ENCODE peak calls at places on chromosomes 6 and 20, in four cellular contexts. C is bronchial epithelial cell, J is A673, U is fibroblast of the aortic adventitia. K is an unnamed sample.
A peak's percentile ranks its signal among the peaks of the same experiment; 100 is the strongest.

GRCh38 chr20:38229376-38230252 is 30.9 kb downstream of the KIAA1755 start:
- DNase-seq in J (no peak), U (peak; percentile 42), C (peak; percentile 19), K (peak; percentile 32)

GRCh38 chr20:21308340-21308739 is 5.2 kb downstream of the XRN2 start:
- DNase-seq in U (no peak), J (no peak), C (no peak), K (no peak)

GRCh38 chr20:62590301-62591121 is 51.8 kb upstream of the SLCO4A1 start:
- DNase-seq in J (no peak), C (peak; percentile 69), U (peak; percentile 77), K (peak; percentile 60)

GRCh38 chr6:3835055-3835731 is 14.0 kb upstream of the FAM50B start:
- DNase-seq in J (no peak), U (peak; percentile 65), C (no peak), K (peak; percentile 92)

GRCh38 chr6:105981002-105981887 is 104.9 kb upstream of the PRDM1 start:
- DNase-seq in C (no peak), J (no peak), U (no peak), K (no peak)

GRCh38 chr20:4919047-4919704 is 82.1 kb downstream of the SLC23A2 start:
- DNase-seq in J (no peak), C (no peak), U (no peak), K (no peak)

GRCh38 chr6:140303218-140303949 is 928.9 kb upstream of the CITED2 start:
- DNase-seq in J (no peak), C (peak; percentile 8), U (no peak), K (no peak)

GRCh38 chr20:39909447-39909846 is 779.6 kb downstream of the MAFB start:
- DNase-seq in C (peak; percentile 14), U (no peak), J (no peak), K (no peak)

GRCh38 chr20:58071500-58071804 is 157.0 kb downstream of the ANKRD60 start:
- DNase-seq in J (no peak), C (no peak), U (no peak), K (no peak)

GRCh38 chr20:35111141-35111888 is 18.7 kb upstream of the TRPC4AP start:
- DNase-seq in C (peak; percentile 94), U (peak; percentile 81), J (no peak), K (peak; percentile 86)

GRCh38 chr6:17877196-17877889 is 110.1 kb downstream of the KIF13A start:
- DNase-seq in J (peak; percentile 33), U (peak; percentile 82), C (peak; percentile 74), K (peak; percentile 93)

GRCh38 chr6:99333068-99333467 is 16.4 kb downstream of the FAXC start:
- DNase-seq in J (no peak), U (no peak), C (no peak), K (no peak)

GRCh38 chr6:146543940-146544661 is 468 bp downstream of the RAB32 start:
- DNase-seq in J (no peak), C (peak; percentile 31), U (peak; percentile 63), K (peak; percentile 41)

GRCh38 chr20:46592580-46593362 is 42.3 kb upstream of the OCSTAMP start:
- DNase-seq in C (no peak), U (no peak), J (no peak), K (no peak)

GRCh38 chr20:19789009-19789408 is 31.0 kb downstream of the RIN2 start:
- DNase-seq in J (no peak), C (no peak), U (no peak), K (no peak)

GRCh38 chr6:169956580-169956979 is 205.2 kb downstream of the ERMARD start:
- DNase-seq in J (no peak), U (no peak), C (no peak), K (no peak)

GRCh38 chr6:121504227-121504626 is 68.8 kb downstream of the GJA1 start:
- DNase-seq in C (peak; percentile 98), J (peak; percentile 28), U (peak; percentile 86), K (peak; percentile 97)